ENCODE peak calls at places on chromosomes 7 and 10, in nine cellular contexts. T, H, Z, Y, B, X, F, G and R are unnamed samples.

GRCh38 chr7:36639826-36640225 is 84.5 kb downstream of the AOAH start:
- DNase-seq in T (peak), H (no peak), Z (no peak), Y (no peak), B (no peak), X (peak), F (no peak), G (no peak), R (no peak)

GRCh38 chr10:101050206-101051069 is 11.4 kb upstream of the KAZALD1 start:
- DNase-seq in T (peak), H (peak), Z (peak), Y (peak), B (no peak), X (peak), F (peak), G (peak), R (peak)

GRCh38 chr10:14261341-14261740 is 69.4 kb downstream of the FRMD4A start:
- DNase-seq in T (no peak), H (no peak), Z (no peak), Y (no peak), B (no peak), X (no peak), F (no peak), G (no peak), R (no peak)

GRCh38 chr10:70430489-70431445 is 10.7 kb downstream of the NODAL start:
- DNase-seq in T (peak), H (no peak), Z (peak), Y (peak), B (no peak), X (no peak), F (peak), G (peak), R (peak)

GRCh38 chr7:151249732-151250072 is 1.2 kb upstream of the SMARCD3 start:
- DNase-seq in T (peak), H (no peak), Z (peak), Y (no peak), B (no peak), X (no peak), F (peak), G (peak), R (peak)

GRCh38 chr7:1802899-1803298 is 132.8 kb downstream of the ELFN1 start:
- DNase-seq in T (no peak), H (no peak), Z (no peak), Y (no peak), B (no peak), X (no peak), F (no peak), G (no peak), R (peak)

GRCh38 chr7:121505540-121506182 is 109.6 kb upstream of the FAM3C start:
- DNase-seq in T (no peak), H (no peak), Z (no peak), Y (no peak), B (no peak), X (no peak), F (no peak), G (peak), R (no peak)

GRCh38 chr7:157668884-157669767 is 332.3 kb downstream of the DNAJB6 start:
- DNase-seq in T (no peak), H (no peak), Z (no peak), Y (no peak), B (no peak), X (no peak), F (no peak), G (no peak), R (peak)

GRCh38 chr10:61752111-61753011 is 89.6 kb downstream of the CABCOCO1 start:
- DNase-seq in T (no peak), H (no peak), Z (no peak), Y (no peak), B (no peak), X (no peak), F (no peak), G (no peak), R (no peak)

GRCh38 chr7:31000161-31000693 is 36.5 kb downstream of the GHRHR start:
- DNase-seq in T (no peak), H (no peak), Z (peak), Y (no peak), B (no peak), X (no peak), F (no peak), G (no peak), R (no peak)

GRCh38 chr7:123538189-123538714 is 3.9 kb upstream of the IQUB start:
- DNase-seq in T (no peak), H (no peak), Z (no peak), Y (no peak), B (peak), X (no peak), F (no peak), G (no peak), R (no peak)

GRCh38 chr10:623477-624311 is 65.8 kb downstream of the DIP2C start:
- DNase-seq in T (no peak), H (no peak), Z (no peak), Y (no peak), B (no peak), X (no peak), F (no peak), G (no peak), R (no peak)

GRCh38 chr10:61902448-61903183 is 1.1 kb downstream of the ARID5B start:
- DNase-seq in T (peak), H (no peak), Z (peak), Y (no peak), B (no peak), X (peak), F (no peak), G (peak), R (peak)